ENCODE peak calls at places on chromosomes 1 and 21, in four cellular contexts. V, C, E and A are unnamed samples.

GRCh38 chr1:40454873-40455272 is 4.6 kb downstream of the ZFP69B start:
- DNase-seq in V (no peak), C (no peak), E (no peak), A (no peak)

GRCh38 chr1:163999131-163999530 is 559.9 kb upstream of the PBX1 start:
- DNase-seq in V (no peak), C (no peak), E (peak), A (no peak)

GRCh38 chr1:42936309-42937078 is 22.2 kb downstream of the SLC2A1 start:
- DNase-seq in V (no peak), C (peak), E (no peak), A (no peak)

GRCh38 chr1:214967865-214968575 is 114.5 kb upstream of the KCNK2 start:
- DNase-seq in V (no peak), C (no peak), E (no peak), A (no peak)

GRCh38 chr1:154276797-154277196 is 4.4 kb downstream of the HAX1 start:
- DNase-seq in V (no peak), C (no peak), E (no peak), A (no peak)

GRCh38 chr1:204578867-204579664 is 62.9 kb downstream of the MDM4 start:
- DNase-seq in V (no peak), C (peak), E (no peak), A (no peak)

GRCh38 chr1:185603158-185603557 is 131.0 kb upstream of the HMCN1 start:
- DNase-seq in V (no peak), C (no peak), E (no peak), A (no peak)

GRCh38 chr1:65068202-65069011 is 79.6 kb upstream of the AK4 start:
- DNase-seq in V (peak), C (peak), E (peak), A (no peak)

GRCh38 chr1:8937701-8938100 is 8.0 kb upstream of the CA6 start:
- DNase-seq in V (no peak), C (no peak), E (no peak), A (no peak)

GRCh38 chr1:90826024-90826423 is 108.9 kb upstream of the BARHL2 start:
- DNase-seq in V (no peak), C (no peak), E (no peak), A (no peak)

GRCh38 chr1:89907669-89908293 is 86.9 kb downstream of the LRRC8D start:
- DNase-seq in V (no peak), C (peak), E (no peak), A (no peak)

GRCh38 chr1:10432910-10433785 is 2.9 kb downstream of the CENPS start:
- DNase-seq in V (no peak), C (no peak), E (no peak), A (no peak)

GRCh38 chr1:219812491-219813221 is 115.7 kb downstream of the SLC30A10 start:
- DNase-seq in V (peak), C (peak), E (peak), A (no peak)

GRCh38 chr1:20322081-20322824 is 31.6 kb downstream of the VWA5B1 start:
- DNase-seq in V (no peak), C (no peak), E (no peak), A (no peak)

GRCh38 chr1:2416403-2416802 is 4.0 kb upstream of the PEX10 start:
- DNase-seq in V (no peak), C (no peak), E (peak), A (peak)

GRCh38 chr1:112264010-112264409 is 132.0 kb upstream of the CTTNBP2NL start:
- DNase-seq in V (no peak), C (no peak), E (no peak), A (no peak)

GRCh38 chr21:25373126-25374082 is 233.9 kb downstream of the MRPL39 start:
- DNase-seq in V (no peak), C (peak), E (no peak), A (no peak)